ENCODE peak calls at places on chromosomes 16 and 17, in seven cellular contexts. O is tibial nerve; D is fibroblast of lung; V is CD4-positive, CD25-positive, alpha-beta regulatory T cell; Y is mammary epithelial cell; M is right lobe of liver; T is upper lobe of left lung. X is an unnamed sample.

GRCh38 chr17:80986816-80987480 is 4.7 kb upstream of the CHMP6 start:
- DNase-seq in O (no peak), D (no peak), V (no peak), Y (no peak), M (peak; percentile 70), T (peak; percentile 55), X (no peak)

GRCh38 chr16:66741131-66741900 is 10.1 kb downstream of the DYNC1LI2 start:
- DNase-seq in O (peak; percentile 88), D (peak; percentile 94), V (no peak), Y (peak; percentile 75), M (peak; percentile 89), T (peak; percentile 62), X (no peak)

GRCh38 chr16:84467256-84467655 is 37.2 kb downstream of the MEAK7 start:
- DNase-seq in O (no peak), D (no peak), V (no peak), Y (peak; percentile 83), M (no peak), T (no peak), X (no peak)

GRCh38 chr16:86044241-86044671 is 145.3 kb downstream of the IRF8 start:
- DNase-seq in O (no peak), D (peak; percentile 64), V (no peak), Y (no peak), M (no peak), T (peak; percentile 38), X (peak; percentile 25)

GRCh38 chr16:2194852-2195315 is 1.5 kb downstream of the CASKIN1 start:
- DNase-seq in O (no peak), D (peak; percentile 42), V (peak; percentile 63), Y (peak; percentile 54), M (no peak), T (no peak), X (no peak)

GRCh38 chr16:54926166-54926838 is 4.4 kb upstream of the IRX5 start:
- DNase-seq in O (no peak), D (no peak), V (no peak), Y (peak; percentile 79), M (no peak), T (no peak), X (no peak)

GRCh38 chr17:2903193-2903974 is 107.1 kb downstream of the RAP1GAP2 start:
- DNase-seq in O (no peak), D (no peak), V (no peak), Y (no peak), M (no peak), T (no peak), X (no peak)

GRCh38 chr17:4206945-4207344 is 56.8 kb downstream of the ANKFY1 start:
- DNase-seq in O (no peak), D (peak; percentile 27), V (no peak), Y (no peak), M (no peak), T (no peak), X (no peak)

GRCh38 chr16:53849994-53850393 is 146.0 kb downstream of the FTO start:
- DNase-seq in O (no peak), D (no peak), V (no peak), Y (no peak), M (no peak), T (no peak), X (no peak)

GRCh38 chr16:1300664-1301476 is 8.6 kb upstream of the UBE2I start:
- DNase-seq in O (no peak), D (peak; percentile 18), V (peak; percentile 65), Y (peak; percentile 21), M (peak; percentile 81), T (peak; percentile 96), X (peak; percentile 71)

GRCh38 chr16:28538733-28539596 is at the start of gene NUPR1:
- DNase-seq in O (peak; percentile 97), D (peak; percentile 99), V (no peak), Y (peak; percentile 87), M (peak; percentile 95), T (peak; percentile 78), X (no peak)

GRCh38 chr17:78785011-78785662 is 3.1 kb upstream of the CYTH1 start:
- DNase-seq in O (no peak), D (no peak), V (no peak), Y (no peak), M (peak; percentile 42), T (no peak), X (no peak)

GRCh38 chr17:80643700-80644099 is 99.1 kb downstream of the RPTOR start:
- DNase-seq in O (no peak), D (no peak), V (no peak), Y (no peak), M (no peak), T (no peak), X (no peak)

GRCh38 chr17:68768804-68769203 is 167.6 kb upstream of the FAM20A start:
- DNase-seq in O (no peak), D (no peak), V (no peak), Y (no peak), M (no peak), T (no peak), X (no peak)

GRCh38 chr17:2192367-2193028 is 111.1 kb downstream of the SMG6 start:
- DNase-seq in O (no peak), D (peak; percentile 85), V (peak; percentile 19), Y (peak; percentile 96), M (no peak), T (no peak), X (peak; percentile 73)

GRCh38 chr17:47829870-47830269 is 1.5 kb downstream of the MRPL10 start:
- DNase-seq in O (no peak), D (no peak), V (peak; percentile 37), Y (no peak), M (no peak), T (no peak), X (peak; percentile 75)

GRCh38 chr16:89193576-89194293 is 6.6 kb downstream of the SLC22A31 start:
- DNase-seq in O (no peak), D (no peak), V (no peak), Y (no peak), M (peak; percentile 56), T (peak; percentile 84), X (no peak)

GRCh38 chr16:75578212-75578611 is 12.0 kb downstream of the GABARAPL2 start:
- DNase-seq in O (no peak), D (no peak), V (no peak), Y (no peak), M (no peak), T (no peak), X (no peak)

GRCh38 chr16:75575976-75576375 is 9.8 kb downstream of the GABARAPL2 start:
- DNase-seq in O (no peak), D (no peak), V (no peak), Y (no peak), M (no peak), T (no peak), X (no peak)

GRCh38 chr16:75579435-75579834 is 13.3 kb downstream of the GABARAPL2 start:
- DNase-seq in O (no peak), D (no peak), V (no peak), Y (no peak), M (no peak), T (no peak), X (no peak)

GRCh38 chr16:75576384-75576811 is 10.2 kb downstream of the GABARAPL2 start:
- DNase-seq in O (no peak), D (no peak), V (no peak), Y (no peak), M (no peak), T (no peak), X (no peak)

GRCh38 chr16:75578725-75579124 is 12.5 kb downstream of the GABARAPL2 start:
- DNase-seq in O (no peak), D (no peak), V (no peak), Y (no peak), M (no peak), T (no peak), X (no peak)
- H3K4me3 ChIP-seq in O (no peak overlapping the region), D (no peak overlapping the region), V (no peak overlapping the region), Y (no peak overlapping the region), M (no peak overlapping the region), T (no peak overlapping the region), X (no peak overlapping the region)

GRCh38 chr16:57501492-57501891 is 15.2 kb upstream of the DOK4 start:
- DNase-seq in O (no peak), D (no peak), V (no peak), Y (no peak), M (peak; percentile 17), T (no peak), X (no peak)

GRCh38 chr16:57500578-57501111 is 14.4 kb upstream of the DOK4 start:
- DNase-seq in O (no peak), D (no peak), V (no peak), Y (no peak), M (peak; percentile 90), T (no peak), X (no peak)

GRCh38 chr16:57502048-57502775 is 15.9 kb upstream of the DOK4 start:
- DNase-seq in O (no peak), D (no peak), V (no peak), Y (no peak), M (peak; percentile 9), T (no peak), X (no peak)

GRCh38 chr16:57497121-57497520 is 10.8 kb upstream of the DOK4 start:
- DNase-seq in O (no peak), D (no peak), V (no peak), Y (no peak), M (peak; percentile 33), T (peak; percentile 45), X (no peak)

DNA sequence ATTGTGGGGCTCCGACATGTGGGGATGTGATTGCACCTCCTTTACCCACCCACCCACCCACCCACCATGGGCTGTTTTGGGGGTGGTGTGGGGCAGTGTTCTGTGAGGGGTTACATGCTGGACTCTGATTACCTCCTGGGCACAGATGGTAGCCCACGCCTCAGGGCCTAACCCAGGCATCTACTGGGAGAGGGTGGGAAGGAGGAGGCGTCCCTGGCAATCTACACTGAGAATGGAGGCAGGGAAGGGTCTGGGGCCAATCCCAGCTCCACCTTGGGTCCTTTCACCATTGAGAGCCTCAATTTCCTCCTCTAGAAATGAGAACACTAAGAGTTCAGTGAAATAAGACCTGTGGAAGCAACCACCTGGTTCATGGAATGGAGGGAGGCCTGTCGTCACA is 11.7 kb upstream of the DOK4 start:
- DNase-seq in O (no peak), D (no peak), V (no peak), Y (no peak), M (peak; percentile 22), T (no peak), X (no peak)
- H3K4me1 ChIP-seq in O (no peaks in the 10 kb centered on the region), D (no peaks in the 10 kb centered on the region), V (no peaks in the 10 kb centered on the region), Y (no peaks in the 10 kb centered on the region), M (no peaks in the 10 kb centered on the region), T (peaks cover 5% of the 10 kb centered on the region), X (peaks cover 8% of the 10 kb centered on the region)

GRCh38 chr16:10828851-10829331 is 10.3 kb upstream of the TVP23A start:
- DNase-seq in O (peak; percentile 83), D (peak; percentile 86), V (no peak), Y (peak; percentile 73), M (peak; percentile 94), T (peak; percentile 94), X (no peak)
- H3K4me3 ChIP-seq in O (no peak overlapping the region), D (peak overlapping the region; percentile 25), V (no peak overlapping the region), Y (no peak overlapping the region), M (no peak overlapping the region), T (peak overlapping the region; percentile 1), X (no peak overlapping the region)

GRCh38 chr17:969767-970387 is 9.7 kb downstream of the NXN start:
- DNase-seq in O (no peak), D (no peak), V (no peak), Y (no peak), M (no peak), T (no peak), X (no peak)

GRCh38 chr17:968812-969766 is 10.5 kb downstream of the NXN start:
- DNase-seq in O (no peak), D (no peak), V (no peak), Y (no peak), M (no peak), T (no peak), X (no peak)

GRCh38 chr17:973053-973452 is 6.5 kb downstream of the NXN start:
- DNase-seq in O (no peak), D (no peak), V (no peak), Y (peak; percentile 99), M (no peak), T (no peak), X (no peak)

GRCh38 chr17:967122-967521 is 12.5 kb downstream of the NXN start:
- DNase-seq in O (no peak), D (no peak), V (no peak), Y (no peak), M (no peak), T (no peak), X (no peak)

GRCh38 chr17:970388-970768 is 9.2 kb downstream of the NXN start:
- DNase-seq in O (no peak), D (no peak), V (no peak), Y (no peak), M (no peak), T (no peak), X (no peak)
- H3K4me1 ChIP-seq in O (no peaks in the 10 kb centered on the region), D (no peaks in the 10 kb centered on the region), V (no peaks in the 10 kb centered on the region), Y (peaks cover 27% of the 10 kb centered on the region), M (no peaks in the 10 kb centered on the region), T (no peaks in the 10 kb centered on the region), X (no peaks in the 10 kb centered on the region)

X was measured in CD8-positive, alpha-beta memory T cell.